ENCODE peak calls at places on chromosomes 4 and X, in five cellular contexts. K is AG09319, U is kidney epithelial cell, F is fibroblast of mammary gland, W is type B pancreatic cell. J is an unnamed sample.
A peak's percentile ranks its signal among the peaks of the same experiment; 100 is the strongest.

GRCh38 chrX:137566746-137567473 is 983 bp downstream of the ZIC3 start:
- DNase-seq in K (no peak), U (no peak), F (no peak), W (no peak), J (no peak)

GRCh38 chrX:109856974-109857373 is 123.9 kb upstream of the ACSL4 start:
- DNase-seq in K (no peak), U (no peak), F (peak; percentile 34), W (no peak), J (no peak)

GRCh38 chr4:93199492-93199891 is 629.1 kb upstream of the ATOH1 start:
- DNase-seq in K (no peak), U (peak; percentile 4), F (peak; percentile 36), W (no peak), J (no peak)

GRCh38 chr4:174375422-174375821 is 91.7 kb downstream of the CEP44 start:
- DNase-seq in K (no peak), U (no peak), F (no peak), W (no peak), J (no peak)

GRCh38 chr4:148444296-148445070 is 2.3 kb upstream of the NR3C2 start:
- DNase-seq in K (no peak), U (no peak), F (no peak), W (peak; percentile 71), J (no peak)

GRCh38 chr4:40750461-40751258 is 905 bp downstream of the NSUN7 start:
- DNase-seq in K (no peak), U (no peak), F (no peak), W (no peak), J (peak; percentile 56)

GRCh38 chr4:84751707-84752106 is 168.8 kb downstream of the CDS1 start:
- DNase-seq in K (no peak), U (no peak), F (peak; percentile 13), W (no peak), J (no peak)

GRCh38 chrX:141989802-141990201 is 86.1 kb downstream of the MAGEC1 start:
- DNase-seq in K (no peak), U (no peak), F (no peak), W (no peak), J (no peak)

GRCh38 chr4:123017078-123017477 is 94.7 kb upstream of the NUDT6 start:
- DNase-seq in K (no peak), U (no peak), F (no peak), W (no peak), J (no peak)

GRCh38 chr4:3829954-3830773 is 64.0 kb downstream of the ADRA2C start:
- DNase-seq in K (no peak), U (no peak), F (no peak), W (no peak), J (no peak)

GRCh38 chr4:901192-901910 is 30.8 kb downstream of the GAK start:
- DNase-seq in K (no peak), U (no peak), F (no peak), W (no peak), J (no peak)

GRCh38 chrX:140744085-140744484 is 34.5 kb downstream of the LINC00632 start:
- DNase-seq in K (no peak), U (no peak), F (no peak), W (no peak), J (no peak)

GRCh38 chr4:172547724-172548123 is 620.9 kb upstream of the GALNT7 start:
- DNase-seq in K (no peak), U (no peak), F (no peak), W (no peak), J (no peak)

DNA sequence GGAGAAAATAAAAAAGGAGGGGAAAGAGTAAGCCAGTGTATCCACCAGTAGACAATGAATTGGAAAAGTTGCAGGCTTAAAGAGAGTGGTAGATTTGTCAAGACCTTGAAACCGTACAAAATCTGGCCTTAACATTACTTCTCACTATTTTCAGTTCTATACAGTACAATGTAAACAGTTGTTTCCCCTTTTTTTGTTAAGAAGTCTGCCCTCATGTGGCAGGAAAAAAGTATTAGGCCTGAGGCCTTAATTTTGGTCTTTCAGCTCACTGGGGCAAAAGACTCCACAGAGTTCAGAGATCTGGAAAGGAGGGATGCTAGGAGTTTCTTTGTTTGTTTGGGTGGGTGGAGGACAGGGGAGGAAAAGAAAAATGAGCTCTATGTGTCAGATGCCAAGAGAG is 92.8 kb upstream of the CCDC160 start:
- DNase-seq in K (no peak), U (no peak), F (peak; percentile 7), W (no peak), J (no peak)
- TF ChIP-seq CTCF in K (peak; percentile 34), U (peak; percentile 28), F (peak; percentile 39), W (peak; percentile 72), J (peak; percentile 47)

GRCh38 chrX:47814853-47815252 is 21.8 kb upstream of the ZNF81 start:
- DNase-seq in K (no peak), U (no peak), F (no peak), W (no peak), J (no peak)
- TF ChIP-seq CTCF in K (no peak), U (no peak), F (no peak), W (no peak), J (no peak)

GRCh38 chr4:136867465-136867864 is 664.8 kb downstream of the PCDH18 start:
- DNase-seq in K (no peak), U (no peak), F (no peak), W (no peak), J (no peak)

GRCh38 chr4:136863756-136864155 is 668.5 kb downstream of the PCDH18 start:
- DNase-seq in K (no peak), U (no peak), F (peak; percentile 3), W (no peak), J (no peak)

GRCh38 chr4:136865591-136865990 is 666.7 kb downstream of the PCDH18 start:
- DNase-seq in K (no peak), U (no peak), F (no peak), W (no peak), J (no peak)

GRCh38 chr4:136861081-136861480 is 671.2 kb downstream of the PCDH18 start:
- DNase-seq in K (no peak), U (no peak), F (no peak), W (no peak), J (no peak)

GRCh38 chr4:136864580-136865185 is 667.6 kb downstream of the PCDH18 start:
- DNase-seq in K (peak; percentile 45), U (peak; percentile 21), F (peak; percentile 79), W (no peak), J (no peak)
- TF ChIP-seq CTCF in K (peak; percentile 79), U (peak; percentile 66), F (peak; percentile 80), W (peak; percentile 93), J (peak; percentile 64)

GRCh38 chr4:54541426-54542118 is 116.2 kb upstream of the KIT start:
- DNase-seq in K (no peak), U (no peak), F (no peak), W (no peak), J (no peak)

GRCh38 chr4:54542540-54543041 is 115.2 kb upstream of the KIT start:
- DNase-seq in K (no peak), U (no peak), F (no peak), W (no peak), J (no peak)

GRCh38 chr4:54540931-54541330 is 116.8 kb upstream of the KIT start:
- DNase-seq in K (no peak), U (no peak), F (no peak), W (no peak), J (no peak)

GRCh38 chr4:54542119-54542438 is 115.7 kb upstream of the KIT start:
- DNase-seq in K (no peak), U (no peak), F (no peak), W (no peak), J (no peak)

DNA sequence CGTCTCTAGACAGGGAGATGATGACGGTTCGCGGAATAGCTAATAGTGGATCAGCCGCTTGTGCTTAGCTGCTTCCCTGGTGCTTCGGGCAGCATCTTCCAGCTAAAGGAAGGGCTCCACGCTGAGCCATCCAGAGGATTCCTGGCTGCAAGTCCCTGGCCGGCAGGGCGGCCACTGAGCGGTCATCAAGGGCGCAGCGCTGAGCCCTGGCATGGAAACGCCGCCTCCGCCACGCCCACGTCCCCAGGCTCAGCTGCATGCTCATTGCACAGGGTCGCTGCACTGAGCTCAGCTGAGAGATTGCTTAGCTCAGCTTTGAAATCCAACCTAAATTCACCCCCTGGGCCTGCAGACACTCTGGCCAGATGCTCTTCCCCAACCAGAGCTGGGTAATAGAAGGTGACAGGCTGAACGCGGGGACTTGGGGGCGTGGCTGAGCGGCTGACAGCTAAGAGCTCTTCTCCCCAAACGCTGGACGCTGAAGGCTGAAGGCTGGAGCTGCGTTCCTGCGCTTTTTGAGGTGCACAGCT is 118.2 kb upstream of the KIT start:
- DNase-seq in K (no peak), U (peak; percentile 9), F (peak; percentile 39), W (peak; percentile 77), J (no peak)
- TF ChIP-seq CTCF in K (no peak), U (no peak), F (no peak), W (peak; percentile 59), J (no peak)

GRCh38 chrX:48466696-48467095 is 3.4 kb downstream of the SLC38A5 start:
- DNase-seq in K (no peak), U (no peak), F (no peak), W (no peak), J (no peak)
- TF ChIP-seq CTCF in K (no peak), U (peak; percentile 16), F (peak; percentile 16), W (peak; percentile 46), J (no peak)

GRCh38 chrX:103637604-103638338 is 9.0 kb downstream of the TCEAL1 start:
- DNase-seq in K (no peak), U (no peak), F (peak; percentile 32), W (no peak), J (no peak)
- TF ChIP-seq CTCF in K (no peak), U (no peak), F (no peak), W (no peak), J (no peak)